ENCODE peak calls at places on chromosomes 2 and 18, in four cellular contexts. H is RPMI8226, Y is AG09309, Q is bronchial epithelial cell. C is an unnamed sample.

GRCh38 chr2:202610367-202610766 is 24.4 kb upstream of the FAM117B start:
- DNase-seq in H (no peak), Y (no peak), Q (peak; percentile 37), C (no peak)

GRCh38 chr18:79607361-79607930 is 72.2 kb upstream of the CTDP1 start:
- DNase-seq in H (no peak), Y (no peak), Q (no peak), C (no peak)

GRCh38 chr2:73176881-73177644 is 25.3 kb upstream of the NOTO start:
- DNase-seq in H (peak; percentile 89), Y (peak; percentile 24), Q (peak; percentile 47), C (no peak)

GRCh38 chr2:178072383-178073301 is at the start of gene PDE11A:
- DNase-seq in H (peak; percentile 70), Y (peak; percentile 18), Q (peak; percentile 78), C (peak; percentile 36)

GRCh38 chr2:130337735-130338325 is 4.9 kb upstream of the IMP4 start:
- DNase-seq in H (no peak), Y (no peak), Q (peak; percentile 39), C (peak; percentile 49)

GRCh38 chr2:223909048-223909741 is 35.9 kb downstream of the WDFY1 start:
- DNase-seq in H (no peak), Y (no peak), Q (no peak), C (no peak)

GRCh38 chr18:26654173-26655009 is 106.0 kb upstream of the KCTD1 start:
- DNase-seq in H (no peak), Y (no peak), Q (no peak), C (no peak)

GRCh38 chr18:12028040-12028628 is 46.8 kb downstream of the IMPA2 start:
- DNase-seq in H (no peak), Y (no peak), Q (no peak), C (no peak)

C was measured in skeletal muscle cell.